ENCODE peak calls at places on chromosomes 16 and 17, in six cellular contexts. K, T, F, V, G and J are unnamed samples.

GRCh38 chr17:50219345-50219744 is 17.9 kb upstream of the COL1A1 start:
- DNase-seq in K (no peak), T (no peak), F (no peak), V (no peak), G (no peak), J (no peak)

GRCh38 chr16:57701759-57702371 is 7.3 kb downstream of the DRC7 start:
- DNase-seq in K (no peak), T (no peak), F (no peak), V (no peak), G (no peak), J (no peak)

GRCh38 chr17:45222273-45222993 is 748 bp downstream of the FMNL1 start:
- DNase-seq in K (no peak), T (peak), F (no peak), V (no peak), G (peak), J (no peak)

GRCh38 chr16:49474741-49475140 is 101.1 kb downstream of the C16orf78 start:
- DNase-seq in K (no peak), T (no peak), F (no peak), V (no peak), G (peak), J (no peak)

GRCh38 chr17:60314423-60314822 is 77.5 kb downstream of the USP32 start:
- DNase-seq in K (no peak), T (no peak), F (no peak), V (no peak), G (no peak), J (peak)

GRCh38 chr17:74089869-74090464 is 113.5 kb upstream of the RPL38 start:
- DNase-seq in K (no peak), T (peak), F (no peak), V (no peak), G (peak), J (peak)

GRCh38 chr17:44155488-44155887 is 13.8 kb downstream of the HROB start:
- DNase-seq in K (no peak), T (no peak), F (no peak), V (no peak), G (no peak), J (no peak)

GRCh38 chr17:63601439-63602371 is 1.0 kb downstream of the TACO1 start:
- DNase-seq in K (no peak), T (no peak), F (no peak), V (no peak), G (no peak), J (peak)

GRCh38 chr16:58389724-58390123 is 2.5 kb upstream of the GINS3 start:
- DNase-seq in K (no peak), T (no peak), F (no peak), V (no peak), G (no peak), J (no peak)

GRCh38 chr16:3095869-3096268 is 3.2 kb downstream of the ZSCAN10 start:
- DNase-seq in K (no peak), T (peak), F (no peak), V (no peak), G (no peak), J (peak)

GRCh38 chr16:578870-579405 is 9.2 kb downstream of the PIGQ start:
- DNase-seq in K (peak), T (peak), F (peak), V (no peak), G (peak), J (peak)

GRCh38 chr16:56780646-56781045 is 50.7 kb downstream of the NUP93 start:
- DNase-seq in K (no peak), T (peak), F (no peak), V (no peak), G (no peak), J (no peak)

GRCh38 chr17:27764589-27764988 is 35.7 kb downstream of the NOS2 start:
- DNase-seq in K (no peak), T (no peak), F (no peak), V (no peak), G (no peak), J (no peak)

GRCh38 chr16:15464401-15465186 is 30.2 kb downstream of the BMERB1 start:
- DNase-seq in K (no peak), T (no peak), F (no peak), V (no peak), G (no peak), J (no peak)

GRCh38 chr17:21495281-21495680 is 119.1 kb downstream of the KCNJ12 start:
- DNase-seq in K (no peak), T (no peak), F (no peak), V (no peak), G (no peak), J (no peak)

GRCh38 chr16:65510850-65511249 is 389.0 kb upstream of the CDH11 start:
- DNase-seq in K (no peak), T (no peak), F (no peak), V (no peak), G (no peak), J (no peak)

GRCh38 chr16:68577352-68577853 is 38.3 kb downstream of the ZFP90 start:
- DNase-seq in K (no peak), T (no peak), F (no peak), V (no peak), G (no peak), J (no peak)

GRCh38 chr16:66695935-66696668 is 441 bp downstream of the CMTM4 start:
- DNase-seq in K (no peak), T (peak), F (no peak), V (peak), G (peak), J (no peak)

GRCh38 chr17:28712037-28712704 is 483 bp upstream of the PROCA1 start:
- DNase-seq in K (no peak), T (peak), F (peak), V (no peak), G (peak), J (peak)

GRCh38 chr17:43591750-43592562 is 45.8 kb upstream of the ETV4 start:
- DNase-seq in K (peak), T (no peak), F (peak), V (peak), G (no peak), J (peak)

GRCh38 chr17:31422443-31422842 is 31.0 kb downstream of the RAB11FIP4 start:
- DNase-seq in K (no peak), T (no peak), F (no peak), V (no peak), G (no peak), J (no peak)

GRCh38 chr17:50177983-50178834 is 12.4 kb downstream of the SGCA start:
- DNase-seq in K (no peak), T (peak), F (peak), V (peak), G (peak), J (peak)

GRCh38 chr17:56898874-56899273 is 15.0 kb downstream of the TRIM25 start:
- DNase-seq in K (no peak), T (no peak), F (no peak), V (no peak), G (no peak), J (no peak)

GRCh38 chr17:41494524-41494923 is 4.8 kb upstream of the KRT36 start:
- DNase-seq in K (no peak), T (no peak), F (no peak), V (no peak), G (no peak), J (no peak)

GRCh38 chr16:78697426-78697825 is 598.0 kb downstream of the WWOX start:
- DNase-seq in K (no peak), T (no peak), F (no peak), V (no peak), G (no peak), J (no peak)

GRCh38 chr16:81796585-81797346 is 17.7 kb downstream of the PLCG2 start:
- DNase-seq in K (no peak), T (no peak), F (no peak), V (no peak), G (no peak), J (no peak)

DNA sequence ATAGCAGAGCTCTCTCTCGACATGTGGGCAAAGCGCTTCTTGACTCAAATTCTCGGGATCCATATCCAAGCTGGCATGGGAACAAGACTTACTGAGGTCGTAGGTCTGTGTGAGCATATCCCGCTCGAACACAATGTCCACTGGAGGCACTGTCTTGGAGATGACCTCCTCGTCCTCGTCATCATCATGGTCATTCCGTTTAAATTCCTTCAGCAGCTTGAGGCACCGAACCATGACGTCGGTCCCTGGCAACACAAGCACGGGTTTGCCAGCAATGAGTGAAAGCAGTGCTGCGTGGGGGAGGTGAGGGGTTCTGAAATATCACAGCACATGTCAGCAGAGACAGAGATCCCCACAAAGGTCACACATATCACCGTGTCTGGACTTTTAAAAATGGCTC is 38.1 kb downstream of the GTF3C1 start:
- DNase-seq in K (no peak), T (no peak), F (peak), V (no peak), G (no peak), J (no peak)
- TF ChIP-seq CTCF in K (no peak), T (no peak), F (peak), V (no peak), G (no peak), J (no peak)

GRCh38 chr16:85626191-85626951 is 13.2 kb downstream of the GSE1 start:
- DNase-seq in K (no peak), T (no peak), F (peak), V (no peak), G (peak), J (no peak)

GRCh38 chr16:85628651-85629050 is 15.5 kb downstream of the GSE1 start:
- DNase-seq in K (no peak), T (peak), F (no peak), V (no peak), G (no peak), J (no peak)

GRCh38 chr16:85625485-85626117 is 12.5 kb downstream of the GSE1 start:
- DNase-seq in K (no peak), T (no peak), F (no peak), V (no peak), G (no peak), J (no peak)

GRCh38 chr16:85627835-85628556 is 14.9 kb downstream of the GSE1 start:
- DNase-seq in K (no peak), T (no peak), F (peak), V (no peak), G (no peak), J (no peak)

DNA sequence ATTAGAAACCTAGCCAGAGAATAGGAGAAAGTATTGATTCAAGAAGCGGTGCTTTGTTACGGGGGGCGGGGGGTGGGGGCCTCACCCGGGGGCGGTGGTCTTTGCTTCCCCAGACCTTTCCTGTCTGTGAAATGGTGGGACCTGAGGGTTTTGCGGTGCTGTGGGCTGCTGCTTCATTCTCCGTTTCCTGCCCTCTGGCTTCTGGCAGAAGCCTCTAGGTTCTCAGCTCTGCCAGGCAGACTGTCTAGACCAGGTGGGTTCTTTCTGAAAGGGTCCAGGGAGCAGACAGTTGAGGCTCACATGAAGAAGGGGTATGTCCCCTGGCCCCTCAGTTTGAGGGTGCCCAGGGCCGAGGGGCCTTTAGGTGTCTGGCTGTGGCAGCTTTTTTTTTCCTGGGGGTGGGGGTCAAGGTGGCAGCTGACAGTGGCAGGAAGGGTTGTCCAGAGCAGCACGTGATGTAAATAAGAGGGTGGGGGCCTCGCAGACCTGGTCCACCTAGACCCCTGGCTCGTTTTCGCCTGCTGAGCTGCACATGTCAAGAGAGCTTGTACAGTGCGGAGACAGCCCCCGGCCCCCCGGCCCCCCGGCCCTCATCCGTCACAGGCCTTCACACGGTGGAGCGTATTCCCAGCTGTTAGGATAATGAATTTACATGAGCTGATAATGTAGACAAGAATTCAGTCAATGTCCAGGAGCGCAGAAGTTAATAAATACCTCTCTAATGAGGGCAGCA is 14.1 kb downstream of the GSE1 start:
- DNase-seq in K (no peak), T (peak), F (no peak), V (no peak), G (no peak), J (no peak)
- TF ChIP-seq CTCF in K (no peak), T (no peak), F (no peak), V (no peak), G (no peak), J (no peak)

DNA sequence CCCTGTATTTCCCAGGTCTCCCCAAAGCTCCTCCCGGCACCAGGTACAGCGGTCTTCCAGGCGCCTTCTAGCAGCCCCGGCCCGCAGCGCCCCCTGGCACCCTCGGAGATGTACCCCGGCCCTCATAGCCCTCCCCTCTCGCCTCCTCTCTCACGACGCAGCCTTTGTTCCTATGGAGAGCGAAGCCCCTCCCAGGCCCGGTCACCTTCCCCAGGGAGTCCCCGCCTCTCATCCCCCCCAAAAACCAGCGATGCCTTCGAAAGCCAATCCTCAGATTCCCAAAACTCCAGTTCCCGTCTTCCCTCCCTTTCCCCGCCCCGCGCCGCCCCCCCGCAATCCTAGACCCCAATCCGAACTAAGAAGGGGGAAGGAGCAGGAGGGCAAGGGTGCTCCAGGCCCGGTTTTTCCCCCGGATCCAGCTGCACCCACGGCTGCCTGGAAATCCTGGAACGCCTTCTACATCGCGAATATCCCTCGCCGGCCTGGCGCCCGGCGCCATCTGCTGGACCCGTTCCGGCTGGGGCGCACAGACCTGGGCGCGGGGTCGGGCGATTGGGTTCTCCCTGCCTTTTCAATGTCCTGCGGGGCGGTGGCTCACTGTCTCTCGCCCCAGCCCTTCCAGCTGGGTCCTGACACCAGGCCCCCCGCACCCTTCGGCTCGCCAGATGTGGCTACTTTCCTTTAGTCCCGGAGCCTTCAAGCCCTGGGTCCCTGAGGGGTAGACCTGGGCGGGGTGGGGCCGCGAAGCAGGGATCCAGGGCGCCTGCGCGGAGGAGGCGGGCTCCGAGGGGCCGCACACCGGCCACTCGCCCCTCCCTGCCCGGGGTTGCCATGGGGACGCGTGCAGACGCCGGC is at the start of gene DNAH2:
- DNase-seq in K (peak), T (peak), F (peak), V (peak), G (peak), J (peak)
- TF ChIP-seq CTCF in K (peak), T (peak), F (peak), V (peak), G (no peak), J (peak)

GRCh38 chr17:8249621-8250020 is 532 bp downstream of the PFAS start:
- DNase-seq in K (no peak), T (no peak), F (no peak), V (no peak), G (no peak), J (no peak)

GRCh38 chr17:8244768-8245167 is 3.1 kb downstream of the CTC1 start:
- DNase-seq in K (no peak), T (no peak), F (no peak), V (no peak), G (no peak), J (no peak)

GRCh38 chr17:8248751-8249607 is at the start of gene PFAS:
- DNase-seq in K (peak), T (peak), F (peak), V (peak), G (peak), J (peak)

GRCh38 chr17:8237886-8238285 is 10.0 kb downstream of the CTC1 start:
- DNase-seq in K (no peak), T (no peak), F (no peak), V (no peak), G (no peak), J (no peak)

DNA sequence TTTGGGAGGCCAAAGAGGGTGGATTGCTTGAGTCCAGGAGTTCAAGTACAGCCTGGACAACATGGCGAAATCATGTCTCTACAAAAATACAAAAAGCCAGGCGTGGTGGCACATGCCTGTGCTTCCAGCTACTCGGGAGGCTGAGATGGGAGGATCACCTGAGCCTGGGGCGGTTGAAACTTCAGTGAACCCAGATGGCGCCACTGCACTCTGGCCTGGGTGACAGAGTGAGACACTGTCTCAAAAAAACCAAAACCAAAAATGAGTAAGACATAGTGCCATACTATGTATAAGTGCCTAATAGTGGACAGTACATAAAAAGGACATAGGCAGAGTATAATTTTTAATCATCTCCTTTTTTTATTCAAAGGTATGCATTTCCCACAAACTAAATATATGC is 4.0 kb downstream of the CTC1 start:
- DNase-seq in K (no peak), T (peak), F (no peak), V (no peak), G (no peak), J (no peak)
- TF ChIP-seq CTCF in K (no peak), T (no peak), F (no peak), V (no peak), G (no peak), J (no peak)